ENCODE peak calls at places on chromosome 5, in four cellular contexts. B is PC-3, A is astrocyte, W is mesendoderm. M is an unnamed sample.

GRCh38 chr5:153081385-153081784 is 409.1 kb upstream of the GRIA1 start:
- DNase-seq in B (peak; percentile 8), A (no peak), W (no peak), M (no peak)

GRCh38 chr5:14144586-14145355 is 1.6 kb downstream of the TRIO start:
- DNase-seq in B (peak; percentile 88), A (no peak), W (peak; percentile 80), M (peak; percentile 89)

GRCh38 chr5:179061025-179061424 is 852 bp downstream of the ZNF354C start:
- DNase-seq in B (no peak), A (no peak), W (no peak), M (no peak)

GRCh38 chr5:3092211-3092610 is 340.7 kb upstream of the IRX2 start:
- DNase-seq in B (no peak), A (no peak), W (no peak), M (no peak)

GRCh38 chr5:18394154-18394804 is 760.0 kb downstream of the TAF11L14 start:
- DNase-seq in B (peak; percentile 87), A (peak; percentile 16), W (peak; percentile 78), M (peak; percentile 80)

GRCh38 chr5:40206030-40206429 is 473.7 kb upstream of the PTGER4 start:
- DNase-seq in B (no peak), A (no peak), W (no peak), M (no peak)

GRCh38 chr5:135024956-135025729 is 8.9 kb downstream of the PITX1 start:
- DNase-seq in B (peak; percentile 70), A (no peak), W (no peak), M (no peak)

GRCh38 chr5:174151579-174152181 is 106.2 kb downstream of the NSG2 start:
- DNase-seq in B (no peak), A (no peak), W (no peak), M (no peak)

GRCh38 chr5:98529321-98529720 is 244.1 kb upstream of the RGMB start:
- DNase-seq in B (no peak), A (no peak), W (peak; percentile 78), M (no peak)

GRCh38 chr5:34571380-34572041 is 84.6 kb upstream of the RAI14 start:
- DNase-seq in B (no peak), A (peak; percentile 82), W (peak; percentile 33), M (no peak)

GRCh38 chr5:87944553-87945320 is 323.9 kb downstream of the TMEM161B start:
- DNase-seq in B (no peak), A (peak; percentile 66), W (peak; percentile 88), M (no peak)

GRCh38 chr5:149679876-149680809 is 50.0 kb upstream of the PPARGC1B start:
- DNase-seq in B (no peak), A (no peak), W (no peak), M (no peak)

GRCh38 chr5:75588666-75589065 is 22.6 kb upstream of the ANKDD1B start:
- DNase-seq in B (no peak), A (no peak), W (peak; percentile 87), M (no peak)

GRCh38 chr5:89303033-89303480 is 420.1 kb upstream of the MEF2C start:
- DNase-seq in B (no peak), A (no peak), W (no peak), M (no peak)

GRCh38 chr5:130104895-130105684 is 200.8 kb downstream of the CHSY3 start:
- DNase-seq in B (peak; percentile 14), A (peak; percentile 55), W (no peak), M (no peak)

GRCh38 chr5:135501965-135502364 is 33.8 kb downstream of the NEUROG1 start:
- DNase-seq in B (no peak), A (no peak), W (no peak), M (no peak)

GRCh38 chr5:37738057-37738691 is 101.7 kb downstream of the GDNF start:
- DNase-seq in B (peak; percentile 90), A (peak; percentile 92), W (no peak), M (no peak)

GRCh38 chr5:111127453-111128195 is 35.5 kb downstream of the WDR36 start:
- DNase-seq in B (peak; percentile 63), A (no peak), W (peak; percentile 96), M (no peak)

GRCh38 chr5:99334936-99335335 is 406.1 kb upstream of the CHD1 start:
- DNase-seq in B (no peak), A (no peak), W (no peak), M (no peak)

GRCh38 chr5:35046754-35047153 is 995 bp downstream of the AGXT2 start:
- DNase-seq in B (peak; percentile 94), A (peak; percentile 94), W (no peak), M (no peak)

GRCh38 chr5:151889614-151890013 is 35.0 kb downstream of the GLRA1 start:
- DNase-seq in B (no peak), A (no peak), W (no peak), M (no peak)

GRCh38 chr5:104611419-104611818 is 1048.8 kb upstream of the NUDT12 start:
- DNase-seq in B (no peak), A (no peak), W (no peak), M (no peak)

GRCh38 chr5:94154672-94155071 is 413.3 kb upstream of the POU5F2 start:
- DNase-seq in B (no peak), A (no peak), W (no peak), M (no peak)

GRCh38 chr5:160436017-160436416 is 14.4 kb downstream of the PTTG1 start:
- DNase-seq in B (no peak), A (no peak), W (no peak), M (no peak)

GRCh38 chr5:54243483-54244080 is 66.8 kb downstream of the ARL15 start:
- DNase-seq in B (peak; percentile 48), A (peak; percentile 15), W (peak; percentile 52), M (no peak)

GRCh38 chr5:90878081-90878480 is 319.5 kb downstream of the ADGRV1 start:
- DNase-seq in B (no peak), A (no peak), W (no peak), M (no peak)

GRCh38 chr5:150585781-150586461 is 54.5 kb upstream of the SYNPO start:
- DNase-seq in B (no peak), A (no peak), W (no peak), M (peak; percentile 37)

GRCh38 chr5:15789661-15790060 is 289.7 kb downstream of the FBXL7 start:
- DNase-seq in B (no peak), A (peak; percentile 32), W (peak; percentile 15), M (no peak)

GRCh38 chr5:440413-441180 is 2.4 kb upstream of the EXOC3 start:
- DNase-seq in B (no peak), A (no peak), W (no peak), M (peak; percentile 45)

GRCh38 chr5:137344723-137345322 is 154.3 kb downstream of the SPOCK1 start:
- DNase-seq in B (peak; percentile 76), A (peak; percentile 29), W (peak; percentile 73), M (no peak)

GRCh38 chr5:103461223-103461622 is 101.4 kb downstream of the NUDT12 start:
- DNase-seq in B (peak; percentile 93), A (peak; percentile 96), W (no peak), M (no peak)

GRCh38 chr5:95861858-95862561 is 39.5 kb upstream of the GLRX start:
- DNase-seq in B (peak; percentile 42), A (peak; percentile 91), W (no peak), M (no peak)

GRCh38 chr5:1782385-1783213 is 17.0 kb downstream of the MRPL36 start:
- DNase-seq in B (no peak), A (no peak), W (no peak), M (peak; percentile 15)

GRCh38 chr5:138354926-138355378 is 2.5 kb downstream of the KDM3B start:
- DNase-seq in B (peak; percentile 13), A (peak; percentile 82), W (peak; percentile 88), M (no peak)

GRCh38 chr5:17120209-17120608 is 97.2 kb upstream of the BASP1 start:
- DNase-seq in B (no peak), A (no peak), W (no peak), M (no peak)

GRCh38 chr5:42807722-42808447 is 3.8 kb downstream of the SELENOP start:
- DNase-seq in B (no peak), A (no peak), W (peak; percentile 16), M (no peak)

GRCh38 chr5:93891491-93892480 is 150.4 kb upstream of the POU5F2 start:
- DNase-seq in B (no peak), A (peak; percentile 20), W (no peak), M (no peak)

GRCh38 chr5:177546262-177546741 is 8.1 kb downstream of the FAM193B start:
- DNase-seq in B (peak; percentile 99), A (peak; percentile 97), W (peak; percentile 77), M (peak; percentile 79)

GRCh38 chr5:177542816-177543472 is 11.4 kb downstream of the FAM193B start:
- DNase-seq in B (no peak), A (no peak), W (no peak), M (no peak)

GRCh38 chr5:177550120-177550519 is 4.2 kb downstream of the FAM193B start:
- DNase-seq in B (no peak), A (no peak), W (no peak), M (no peak)

GRCh38 chr5:177547736-177548135 is 6.6 kb downstream of the FAM193B start:
- DNase-seq in B (no peak), A (no peak), W (no peak), M (no peak)

GRCh38 chr5:177545487-177546261 is 8.7 kb downstream of the FAM193B start:
- DNase-seq in B (no peak), A (peak; percentile 74), W (no peak), M (peak; percentile 73)
- H3K4me1 ChIP-seq in B (peaks cover 24% of the 10 kb centered on the region), A (peaks cover 15% of the 10 kb centered on the region), W (peaks cover 3% of the 10 kb centered on the region), M (peaks cover 11% of the 10 kb centered on the region)

GRCh38 chr5:172640822-172641358 is at the start of gene NEURL1B:
- DNase-seq in B (peak; percentile 77), A (peak; percentile 10), W (peak; percentile 78), M (peak; percentile 92)
- H3K27ac ChIP-seq in B (no peak within 1 kb of the TSS), A (no peak within 1 kb of the TSS), W (no peak within 1 kb of the TSS), M (no peak within 1 kb of the TSS)

GRCh38 chr5:125412051-125412560 is 665.7 kb upstream of the ZNF608 start:
- DNase-seq in B (peak; percentile 64), A (peak; percentile 58), W (peak; percentile 81), M (no peak)

GRCh38 chr5:125411163-125412050 is 665.0 kb upstream of the ZNF608 start:
- DNase-seq in B (no peak), A (peak; percentile 69), W (peak; percentile 52), M (peak; percentile 35)

GRCh38 chr5:125413861-125414260 is 667.4 kb upstream of the ZNF608 start:
- DNase-seq in B (no peak), A (no peak), W (peak; percentile 18), M (no peak)

GRCh38 chr5:125410501-125411162 is 664.2 kb upstream of the ZNF608 start:
- DNase-seq in B (peak; percentile 46), A (peak; percentile 87), W (no peak), M (no peak)

GRCh38 chr5:125412561-125413535 is 666.4 kb upstream of the ZNF608 start:
- DNase-seq in B (peak; percentile 56), A (peak; percentile 92), W (peak; percentile 96), M (peak; percentile 79)
- H3K4me1 ChIP-seq in B (peaks cover 52% of the 10 kb centered on the region), A (peaks cover 43% of the 10 kb centered on the region), W (peaks cover 6% of the 10 kb centered on the region), M (peaks cover 17% of the 10 kb centered on the region)

GRCh38 chr5:119919279-119919678 is 289.9 kb downstream of the FAM170A start:
- DNase-seq in B (no peak), A (no peak), W (no peak), M (no peak)
- H3K27ac ChIP-seq in B (no peak overlapping the region), A (no peak overlapping the region), W (no peak overlapping the region), M (no peak overlapping the region)

M was measured in aorta.